ENCODE peak calls at places on chromosome 2, in eight cellular contexts. Y is kidney, V is cardiac fibroblast, M is astrocyte of the spinal cord, D is fibroblast of the aortic adventitia, E is IMR-90, X is fibroblast of pulmonary artery, P is fibroblast of lung. I is an unnamed sample.

GRCh38 chr2:65539633-65540032 is 107.2 kb upstream of the SPRED2 start:
- DNase-seq in D (no peak), M (no peak), V (no peak), X (no peak), E (no peak), Y (no peak), P (no peak), I (no peak)

GRCh38 chr2:172698041-172698863 is 37.4 kb upstream of the RAPGEF4 start:
- DNase-seq in V (peak), M (peak), E (peak), P (peak), X (peak), Y (no peak), D (peak), I (peak)

GRCh38 chr2:120548627-120549026 is 187.0 kb upstream of the GLI2 start:
- DNase-seq in Y (no peak), E (no peak), P (no peak), X (no peak), D (no peak), M (no peak), V (no peak), I (no peak)

GRCh38 chr2:240438810-240439697 is 3.6 kb downstream of the GPC1 start:
- DNase-seq in D (no peak), E (no peak), V (no peak), M (no peak), Y (peak), P (no peak), X (no peak), I (no peak)

GRCh38 chr2:152920846-152921245 is 202.4 kb downstream of the ARL6IP6 start:
- DNase-seq in Y (no peak), D (no peak), E (no peak), X (no peak), V (no peak), P (no peak), M (peak), I (no peak)

GRCh38 chr2:135657806-135658582 is 83.7 kb upstream of the UBXN4 start:
- DNase-seq in P (no peak), D (no peak), E (no peak), M (no peak), X (no peak), V (no peak), Y (no peak), I (no peak)

GRCh38 chr2:102428573-102428972 is 5.6 kb downstream of the IL18RAP start:
- DNase-seq in E (no peak), X (no peak), Y (no peak), M (no peak), P (peak), D (no peak), V (peak), I (no peak)

GRCh38 chr2:138000796-138001195 is 36.5 kb downstream of the HNMT start:
- DNase-seq in E (no peak), X (no peak), V (no peak), Y (no peak), D (no peak), P (no peak), M (no peak), I (no peak)

GRCh38 chr2:12227941-12228608 is 481.6 kb downstream of the LPIN1 start:
- DNase-seq in D (peak), Y (no peak), E (peak), V (peak), X (peak), P (peak), M (peak), I (no peak)

GRCh38 chr2:201406077-201406662 is 45.1 kb downstream of the TRAK2 start:
- DNase-seq in P (peak), X (peak), V (peak), Y (no peak), M (peak), D (peak), E (peak), I (peak)

GRCh38 chr2:227473019-227473461 is 1.1 kb downstream of the AGFG1 start:
- DNase-seq in M (no peak), P (no peak), E (peak), X (peak), Y (no peak), V (peak), D (no peak), I (no peak)

GRCh38 chr2:20580690-20581437 is 70.0 kb downstream of the HS1BP3 start:
- DNase-seq in M (no peak), Y (peak), D (no peak), V (no peak), E (peak), X (no peak), P (no peak), I (no peak)

GRCh38 chr2:178114462-178114861 is 2.2 kb downstream of the RBM45 start:
- DNase-seq in X (no peak), D (no peak), P (no peak), Y (no peak), V (no peak), E (no peak), M (no peak), I (no peak)

GRCh38 chr2:45935791-45936622 is 284.5 kb downstream of the PRKCE start:
- DNase-seq in X (peak), D (peak), V (peak), P (peak), M (peak), Y (peak), E (peak), I (peak)

GRCh38 chr2:17599617-17600016 is 59.1 kb downstream of the VSNL1 start:
- DNase-seq in V (no peak), D (no peak), M (no peak), X (no peak), P (no peak), Y (no peak), E (no peak), I (no peak)

DNA sequence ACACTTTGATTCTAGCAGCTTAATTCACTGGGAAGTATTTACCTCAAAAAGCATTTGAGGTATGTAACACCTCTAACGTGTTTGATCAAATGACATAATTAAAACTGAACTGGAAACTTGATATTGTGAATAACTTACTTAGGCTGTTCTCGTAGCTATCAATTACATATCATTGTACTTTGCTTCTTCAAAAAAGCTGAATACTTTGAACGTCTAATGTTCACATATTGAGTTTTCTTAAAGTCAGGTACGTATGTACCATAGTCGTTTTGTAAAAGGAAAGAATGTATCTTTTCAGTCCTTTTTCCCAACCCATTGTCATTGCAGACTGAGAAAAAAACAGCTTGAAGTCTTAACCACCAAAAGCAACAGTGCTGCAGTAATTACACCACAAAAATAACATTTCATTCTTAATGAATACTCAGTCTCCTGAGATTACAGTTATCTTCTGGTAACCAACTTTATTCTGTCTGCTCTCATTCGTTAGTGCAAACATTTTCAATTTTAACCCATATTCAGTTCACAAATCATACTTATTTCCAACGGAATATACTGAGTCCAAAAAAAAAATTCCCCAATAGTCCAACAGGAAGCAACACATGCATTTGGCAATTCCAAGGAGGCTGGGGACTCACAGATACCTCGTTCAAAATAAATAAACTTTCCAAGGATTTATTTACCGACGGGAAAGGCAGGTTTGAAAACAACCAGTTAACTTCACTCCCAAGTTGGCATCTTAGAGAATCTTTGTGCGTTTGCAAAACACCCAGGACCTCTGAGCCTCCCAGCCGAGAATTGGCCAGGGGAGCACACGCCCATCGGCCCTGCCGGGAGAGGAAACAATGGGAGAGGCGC is 1.1 kb downstream of the CHN1 start:
- DNase-seq in P (no peak), X (peak), Y (no peak), V (no peak), D (peak), M (peak), E (no peak), I (no peak)
- H3K4me3 ChIP-seq in P (peak), X (peak), Y (peak), V (peak), D (peak), M (peak), E (peak), I (peak)

GRCh38 chr2:140085674-140086073 is 1305.5 kb upstream of the NXPH2 start:
- DNase-seq in E (no peak), X (peak), P (peak), Y (no peak), D (peak), M (peak), V (no peak), I (peak)
- TF ChIP-seq CTCF in E (no peak), X (peak), P (no peak), Y (peak), D (peak), M (peak), V (no peak), I (peak)

GRCh38 chr2:145374165-145374564 is 854.2 kb upstream of the ZEB2 start:
- DNase-seq in Y (no peak), P (no peak), M (no peak), E (no peak), D (no peak), X (no peak), V (no peak), I (no peak)
- H3K4me3 ChIP-seq in Y (no peak), P (no peak), M (no peak), E (no peak), D (no peak), X (no peak), V (no peak), I (no peak)

DNA sequence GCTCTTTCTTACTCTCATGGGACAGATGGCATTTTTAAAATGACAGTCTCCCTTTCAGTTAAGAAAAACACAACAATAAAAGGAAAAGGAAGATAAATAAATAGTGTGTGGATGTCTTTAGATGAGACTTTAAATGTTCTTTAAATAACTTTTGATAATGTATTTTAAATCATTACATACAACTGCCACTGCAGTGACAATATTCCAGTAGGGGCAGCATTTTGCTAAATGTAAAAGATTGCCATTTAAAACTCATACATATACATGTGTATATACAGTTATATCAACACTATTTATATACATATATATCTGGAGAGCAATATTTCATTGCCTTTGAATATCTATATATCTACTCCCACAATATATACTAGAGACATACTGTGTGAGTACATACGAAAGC is 90.7 kb downstream of the INO80D start:
- DNase-seq in P (no peak), E (no peak), Y (no peak), M (no peak), X (no peak), V (no peak), D (no peak), I (no peak)
- TF ChIP-seq CTCF in P (no peak), E (no peak), Y (no peak), M (peak), X (peak), V (peak), D (no peak), I (no peak)

GRCh38 chr2:28896906-28897305 is 2.4 kb downstream of the WDR43 start:
- DNase-seq in V (peak), M (peak), E (peak), X (peak), P (peak), Y (no peak), D (peak), I (no peak)
- H3K4me3 ChIP-seq in V (no peak), M (no peak), E (no peak), X (no peak), P (peak), Y (no peak), D (peak), I (no peak)

DNA sequence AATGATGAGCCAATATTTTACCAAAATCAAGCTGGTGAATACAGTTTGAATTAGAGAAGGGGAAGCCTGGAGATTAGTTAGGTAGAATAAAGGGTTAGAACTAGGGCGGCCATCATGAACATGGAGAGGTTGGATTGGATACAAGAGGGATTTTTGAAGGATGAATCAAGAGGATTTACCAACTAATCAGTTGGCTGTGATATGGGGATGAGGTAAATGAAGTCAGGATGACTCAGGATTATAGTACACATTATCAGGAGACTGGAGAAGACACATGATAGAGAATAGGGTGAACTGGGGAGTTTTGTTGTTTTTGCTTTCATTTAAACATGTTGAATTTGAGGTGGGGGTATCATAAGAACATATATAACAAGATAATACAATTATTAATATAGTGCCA is 73.8 kb upstream of the PROKR1 start:
- DNase-seq in Y (no peak), D (peak), E (peak), X (peak), M (no peak), P (peak), V (peak), I (no peak)
- TF ChIP-seq CTCF in Y (no peak), D (no peak), E (no peak), X (no peak), M (no peak), P (no peak), V (no peak), I (no peak)

DNA sequence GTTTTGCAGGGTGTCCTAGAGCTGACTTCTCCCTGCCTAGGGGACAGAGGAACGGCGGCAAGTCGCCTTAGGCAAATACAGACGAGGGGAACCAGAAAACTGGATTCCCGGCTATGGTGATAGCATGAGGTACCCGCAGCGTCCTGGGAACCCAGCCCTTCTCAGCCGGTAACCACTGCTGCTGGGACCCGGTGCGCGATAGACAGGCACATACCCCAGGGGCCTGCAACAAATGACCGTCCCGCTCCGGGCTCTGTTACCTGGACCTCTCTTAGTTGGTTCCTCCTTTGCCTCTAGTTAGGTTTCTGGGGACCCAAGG is 643 bp upstream of the SERPINE2 start:
- DNase-seq in X (no peak), Y (no peak), E (no peak), V (no peak), D (no peak), P (no peak), M (no peak), I (no peak)
- H3K4me3 ChIP-seq in X (peak), Y (peak), E (peak), V (peak), D (peak), P (peak), M (peak), I (peak)

DNA sequence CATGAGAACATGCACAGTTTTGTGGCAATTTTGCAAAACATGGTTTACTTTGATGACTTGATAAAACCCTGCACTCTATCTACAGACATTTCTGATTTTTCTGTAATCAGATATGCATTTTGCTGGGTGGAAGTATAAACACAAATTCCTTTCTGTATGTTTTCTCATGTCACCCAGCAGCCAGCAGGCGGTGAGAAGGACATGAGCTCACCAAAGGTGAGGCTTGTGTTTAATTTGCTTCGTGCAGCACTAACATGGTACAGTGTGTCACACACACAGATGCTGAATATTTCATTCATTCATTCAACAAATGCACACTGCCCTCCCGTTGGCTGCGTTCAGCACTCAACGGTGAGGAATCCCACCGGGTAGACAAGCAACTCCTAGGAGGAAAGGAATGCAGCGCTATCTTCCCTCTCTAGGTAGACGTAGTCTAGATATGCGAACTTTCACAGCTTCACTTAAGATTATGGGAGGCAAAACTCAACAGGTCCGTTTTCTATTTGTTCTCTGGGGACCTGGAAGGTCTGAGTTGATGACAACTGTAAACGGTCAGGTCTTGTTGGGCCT is 85.2 kb downstream of the LONRF2 start:
- DNase-seq in P (no peak), V (no peak), X (no peak), E (peak), D (no peak), M (no peak), Y (no peak), I (no peak)
- TF ChIP-seq CTCF in P (no peak), V (no peak), X (no peak), E (no peak), D (no peak), M (no peak), Y (no peak), I (no peak)